ENCODE peak calls at places on chromosome 12, in five cellular contexts. A is nephron progenitor cell; P is left colon; R is activated CD4-positive, alpha-beta T cell treated with anti-CD3 and anti-CD28 coated beads, Interleukin-2, amount 50 U/mL, for 48 hours; Y is effector CD4-positive, alpha-beta T cell. T is an unnamed sample.

GRCh38 chr12:103571286-103571685 is 15.8 kb upstream of the STAB2 start:
- DNase-seq in A (peak; percentile 63), P (peak; percentile 39), R (no peak), Y (no peak), T (peak; percentile 45)

GRCh38 chr12:59874781-59875180 is 279.0 kb downstream of the SLC16A7 start:
- DNase-seq in A (no peak), P (no peak), R (no peak), Y (no peak), T (no peak)

GRCh38 chr12:100251917-100252316 is 15.0 kb downstream of the DEPDC4 start:
- DNase-seq in A (no peak), P (no peak), R (no peak), Y (no peak), T (no peak)

GRCh38 chr12:10236720-10237119 is 24.0 kb downstream of the GABARAPL1 start:
- DNase-seq in A (no peak), P (no peak), R (no peak), Y (no peak), T (no peak)

GRCh38 chr12:132279930-132280329 is 49.5 kb downstream of the GALNT9 start:
- DNase-seq in A (no peak), P (no peak), R (no peak), Y (no peak), T (no peak)

GRCh38 chr12:113896194-113896593 is 69.9 kb downstream of the RBM19 start:
- DNase-seq in A (peak; percentile 28), P (no peak), R (no peak), Y (no peak), T (no peak)

GRCh38 chr12:80472912-80473500 is 29.0 kb downstream of the PTPRQ start:
- DNase-seq in A (peak; percentile 20), P (no peak), R (no peak), Y (no peak), T (peak; percentile 14)

GRCh38 chr12:130281157-130281799 is 56.4 kb upstream of the PIWIL1 start:
- DNase-seq in A (peak; percentile 75), P (no peak), R (peak; percentile 18), Y (no peak), T (peak; percentile 57)

GRCh38 chr12:15932975-15933374 is 21.8 kb downstream of the DERA start:
- DNase-seq in A (no peak), P (no peak), R (no peak), Y (no peak), T (no peak)

GRCh38 chr12:182381-182883 is 31.5 kb downstream of the SLC6A12 start:
- DNase-seq in A (no peak), P (no peak), R (no peak), Y (no peak), T (peak; percentile 14)

GRCh38 chr12:93895096-93895460 is 217.9 kb downstream of the CRADD start:
- DNase-seq in A (no peak), P (no peak), R (no peak), Y (no peak), T (no peak)

GRCh38 chr12:74620932-74621331 is 83.3 kb downstream of the ATXN7L3B start:
- DNase-seq in A (no peak), P (no peak), R (no peak), Y (no peak), T (no peak)

GRCh38 chr12:132416121-132416673 is 73.8 kb upstream of the FBRSL1 start:
- DNase-seq in A (no peak), P (no peak), R (no peak), Y (no peak), T (no peak)

GRCh38 chr12:116863275-116863767 is 17.9 kb downstream of the HRK start:
- DNase-seq in A (peak; percentile 24), P (peak; percentile 56), R (peak; percentile 11), Y (no peak), T (peak; percentile 23)

GRCh38 chr12:54163147-54163546 is 25.6 kb downstream of the SMUG1 start:
- DNase-seq in A (no peak), P (no peak), R (no peak), Y (no peak), T (no peak)

GRCh38 chr12:96919510-96920210 is 12.6 kb downstream of the NEDD1 start:
- DNase-seq in A (no peak), P (no peak), R (no peak), Y (no peak), T (no peak)

GRCh38 chr12:105072888-105073488 is 11.3 kb downstream of the ALDH1L2 start:
- DNase-seq in A (no peak), P (no peak), R (no peak), Y (no peak), T (no peak)

GRCh38 chr12:74646831-74647230 is 109.2 kb downstream of the ATXN7L3B start:
- DNase-seq in A (no peak), P (no peak), R (no peak), Y (no peak), T (peak; percentile 10)

GRCh38 chr12:12561305-12562015 is 1.2 kb downstream of the DUSP16 start:
- DNase-seq in A (peak; percentile 68), P (peak; percentile 57), R (peak; percentile 40), Y (peak; percentile 37), T (peak; percentile 64)

GRCh38 chr12:15520844-15521243 is 198.5 kb downstream of the PTPRO start:
- DNase-seq in A (no peak), P (no peak), R (no peak), Y (no peak), T (no peak)

GRCh38 chr12:2692156-2692555 is 102.6 kb upstream of the FKBP4 start:
- DNase-seq in A (no peak), P (no peak), R (no peak), Y (no peak), T (no peak)

GRCh38 chr12:23399402-23399933 is 550.0 kb downstream of the SOX5 start:
- DNase-seq in A (no peak), P (no peak), R (no peak), Y (no peak), T (peak; percentile 56)

GRCh38 chr12:52441320-52441911 is 7.2 kb upstream of the KRT75 start:
- DNase-seq in A (no peak), P (no peak), R (no peak), Y (no peak), T (no peak)

GRCh38 chr12:55707841-55708694 is at the start of gene ITGA7:
- DNase-seq in A (peak; percentile 97), P (peak; percentile 78), R (peak; percentile 74), Y (peak; percentile 48), T (peak; percentile 78)

GRCh38 chr12:54991992-54992377 is 7.4 kb upstream of the TESPA1 start:
- DNase-seq in A (no peak), P (no peak), R (no peak), Y (no peak), T (no peak)

GRCh38 chr12:58917699-58918334 is 2.5 kb downstream of the LRIG3 start:
- DNase-seq in A (no peak), P (no peak), R (no peak), Y (no peak), T (no peak)

GRCh38 chr12:57766464-57767311 is at the start of gene CYP27B1:
- DNase-seq in A (peak; percentile 23), P (no peak), R (peak; percentile 27), Y (no peak), T (peak; percentile 46)

GRCh38 chr12:86712425-86712843 is 456.2 kb upstream of the MGAT4C start:
- DNase-seq in A (no peak), P (no peak), R (no peak), Y (no peak), T (no peak)

GRCh38 chr12:115801826-115802225 is 475.7 kb downstream of the MED13L start:
- DNase-seq in A (no peak), P (no peak), R (no peak), Y (no peak), T (no peak)

GRCh38 chr12:90841336-90841735 is 113.6 kb downstream of the CCER1 start:
- DNase-seq in A (no peak), P (no peak), R (no peak), Y (no peak), T (no peak)

GRCh38 chr12:30719060-30719459 is 23.4 kb upstream of the IPO8 start:
- DNase-seq in A (no peak), P (no peak), R (no peak), Y (no peak), T (no peak)

GRCh38 chr12:75825686-75826085 is 205.9 kb downstream of the PHLDA1 start:
- DNase-seq in A (no peak), P (no peak), R (no peak), Y (no peak), T (no peak)

GRCh38 chr12:121287267-121287954 is 9.1 kb downstream of the CAMKK2 start:
- DNase-seq in A (no peak), P (no peak), R (no peak), Y (no peak), T (no peak)

GRCh38 chr12:1006255-1006654 is 15.2 kb downstream of the ERC1 start:
- DNase-seq in A (no peak), P (no peak), R (no peak), Y (no peak), T (no peak)